ENCODE peak calls at places on chromosomes 6 and 20, in five cellular contexts. E is IMR-90, N is ovary, H is uterus, Q is heart left ventricle. D is an unnamed sample. For H3K4me1, the result is how much of the 10 kb centered on the place peaks cover.

GRCh38 chr20:26276811-26277210 is 580.2 kb upstream of the ZNF337 start:
- DNase-seq in E (no peak), N (no peak), H (no peak), Q (no peak), D (no peak)

GRCh38 chr20:11861479-11861878 is 56.2 kb upstream of the BTBD3 start:
- DNase-seq in E (no peak), N (no peak), H (no peak), Q (no peak), D (no peak)

GRCh38 chr6:119612871-119613515 is 263.4 kb upstream of the MAN1A1 start:
- DNase-seq in E (peak), N (no peak), H (no peak), Q (no peak), D (no peak)

GRCh38 chr20:16940701-16941100 is 192.5 kb downstream of the OTOR start:
- DNase-seq in E (no peak), N (no peak), H (no peak), Q (no peak), D (no peak)

GRCh38 chr6:34791164-34791841 is 580 bp upstream of the BLTP3A start:
- DNase-seq in E (peak), N (peak), H (peak), Q (peak), D (peak)

GRCh38 chr6:37624606-37625574 is 72.8 kb downstream of the MDGA1 start:
- DNase-seq in E (no peak), N (peak), H (no peak), Q (peak), D (peak)

GRCh38 chr20:5977223-5977622 is 26.8 kb downstream of the MCM8 start:
- DNase-seq in E (no peak), N (no peak), H (no peak), Q (no peak), D (no peak)

GRCh38 chr6:125910518-125910917 is 46.1 kb upstream of the HINT3 start:
- DNase-seq in E (peak), N (no peak), H (no peak), Q (no peak), D (no peak)

GRCh38 chr20:63520939-63521601 is 505 bp downstream of the PPDPF start:
- DNase-seq in E (peak), N (peak), H (peak), Q (peak), D (peak)

GRCh38 chr6:140773276-140773675 is 1359.4 kb upstream of the GJE1 start:
- DNase-seq in E (no peak), N (no peak), H (no peak), Q (no peak), D (no peak)

GRCh38 chr6:57064809-57065208 is 18.3 kb downstream of the KIAA1586 start:
- DNase-seq in E (peak), N (no peak), H (no peak), Q (no peak), D (no peak)

GRCh38 chr6:20918868-20919267 is 384.6 kb downstream of the CDKAL1 start:
- DNase-seq in E (no peak), N (no peak), H (no peak), Q (no peak), D (no peak)

GRCh38 chr20:58064411-58065010 is 163.9 kb downstream of the ANKRD60 start:
- DNase-seq in E (no peak), N (no peak), H (no peak), Q (no peak), D (no peak)

GRCh38 chr6:73657201-73657600 is 3.4 kb upstream of the SLC17A5 start:
- DNase-seq in E (no peak), N (no peak), H (no peak), Q (no peak), D (no peak)

GRCh38 chr20:62032606-62033368 is 32.9 kb downstream of the TAF4 start:
- DNase-seq in E (no peak), N (no peak), H (no peak), Q (peak), D (no peak)

GRCh38 chr20:58361549-58361948 is 27.5 kb upstream of the VAPB start:
- DNase-seq in E (peak), N (no peak), H (no peak), Q (no peak), D (no peak)

GRCh38 chr6:111738631-111739030 is 133.0 kb upstream of the TRAF3IP2 start:
- DNase-seq in E (no peak), N (no peak), H (no peak), Q (no peak), D (no peak)

GRCh38 chr20:39190666-39191570 is 228.8 kb downstream of the DHX35 start:
- DNase-seq in E (peak), N (no peak), H (no peak), Q (no peak), D (no peak)

GRCh38 chr6:157224178-157224956 is 99.0 kb downstream of the TMEM242 start:
- DNase-seq in E (no peak), N (no peak), H (peak), Q (peak), D (peak)

GRCh38 chr20:48015943-48016723 is 230.9 kb upstream of the SULF2 start:
- DNase-seq in E (peak), N (peak), H (no peak), Q (no peak), D (no peak)

GRCh38 chr20:37686762-37687477 is 6.9 kb upstream of the CTNNBL1 start:
- DNase-seq in E (peak), N (no peak), H (no peak), Q (no peak), D (no peak)

GRCh38 chr6:16901777-16902176 is 140.5 kb upstream of the ATXN1 start:
- DNase-seq in E (peak), N (no peak), H (peak), Q (peak), D (peak)

GRCh38 chr6:43953794-43954310 is 173.4 kb downstream of the MRPL14 start:
- DNase-seq in E (no peak), N (peak), H (no peak), Q (no peak), D (peak)

GRCh38 chr20:15100506-15101160 is 763.2 kb upstream of the FLRT3 start:
- DNase-seq in E (no peak), N (no peak), H (no peak), Q (no peak), D (no peak)

GRCh38 chr6:103800131-103800670 is 1059.5 kb downstream of the HACE1 start:
- DNase-seq in E (no peak), N (no peak), H (no peak), Q (no peak), D (no peak)

GRCh38 chr20:38337561-38338140 is 8.6 kb upstream of the LBP start:
- DNase-seq in E (no peak), N (no peak), H (no peak), Q (no peak), D (no peak)

GRCh38 chr20:46021361-46022359 is 7.4 kb upstream of the SLC12A5 start:
- DNase-seq in E (no peak), N (peak), H (no peak), Q (no peak), D (peak)

DNA sequence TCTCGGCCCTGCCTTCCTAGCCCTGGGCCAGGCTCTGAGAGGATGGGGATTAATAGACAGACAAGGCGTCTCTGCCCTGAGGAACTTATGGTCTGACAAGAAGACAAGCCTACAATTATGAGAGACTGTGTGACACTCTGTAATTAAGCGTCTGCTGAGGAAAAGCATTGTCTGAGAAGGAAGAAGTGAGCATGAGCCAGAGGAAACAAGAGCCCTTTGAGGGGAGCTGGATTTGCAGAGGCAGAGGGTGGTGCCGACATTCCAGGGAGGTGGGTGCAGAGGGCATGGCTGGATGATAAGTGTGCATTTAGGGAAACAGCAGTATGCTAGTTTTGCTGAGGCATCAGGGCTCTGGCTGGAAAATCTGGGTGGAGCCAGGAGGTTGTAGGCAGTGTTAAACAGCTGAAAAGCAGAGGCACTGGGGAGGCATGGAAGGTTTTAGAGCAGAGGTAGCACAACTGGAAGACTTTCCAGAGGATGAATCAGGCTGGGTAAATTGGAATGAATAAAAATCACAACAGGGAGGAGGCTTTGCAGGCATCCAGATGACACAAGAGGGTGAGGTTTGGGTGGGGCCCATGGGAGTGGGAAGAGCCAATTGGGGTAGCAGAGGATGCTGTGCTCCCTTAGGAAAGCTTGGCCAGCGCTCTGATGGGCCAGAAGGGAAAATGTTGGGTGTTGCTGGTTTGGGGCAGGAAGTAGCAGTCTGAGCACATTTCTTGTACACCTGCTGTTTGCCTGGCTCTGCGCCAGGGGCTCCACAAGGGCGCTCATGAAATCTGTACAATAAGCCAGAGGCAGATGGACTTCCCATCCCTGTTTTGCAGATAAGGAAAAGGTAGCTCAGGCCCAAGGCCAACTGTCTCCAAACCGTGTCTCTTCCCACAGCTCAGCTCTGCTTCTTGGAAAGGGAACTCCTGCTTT is 74.0 kb upstream of the MYL9 start:
- DNase-seq in E (no peak), N (peak), H (peak), Q (peak), D (peak)
- H3K4me1 ChIP-seq in E (under half), N (under half), H (under half), Q (half or more), D (half or more)

DNA sequence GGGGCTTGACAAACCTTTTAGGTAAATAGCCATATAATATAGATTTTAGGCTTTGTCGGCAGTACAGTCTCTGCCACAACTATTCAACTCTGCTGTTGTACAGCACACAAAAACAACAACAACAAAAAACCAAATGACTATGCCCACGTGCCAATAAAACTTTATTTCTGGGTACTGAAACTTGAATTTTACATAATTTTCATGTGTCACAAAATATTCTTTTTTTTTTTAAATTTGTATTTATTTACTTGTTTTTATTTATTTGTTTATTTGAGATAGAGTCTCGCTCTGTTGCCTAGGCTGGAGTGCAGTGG is 34.8 kb upstream of the B4GALT5 start:
- DNase-seq in E (no peak), N (no peak), H (no peak), Q (no peak), D (no peak)
- TF ChIP-seq POLR2A in E (no peak), N (no peak), H (no peak), Q (no peak), D (no peak)

GRCh38 chr6:122692807-122693580 is 82.8 kb downstream of the PKIB start:
- DNase-seq in E (no peak), N (no peak), H (no peak), Q (no peak), D (no peak)
- H3K4me3 ChIP-seq in E (no peak), N (no peak), H (no peak), Q (no peak), D (no peak)

DNA sequence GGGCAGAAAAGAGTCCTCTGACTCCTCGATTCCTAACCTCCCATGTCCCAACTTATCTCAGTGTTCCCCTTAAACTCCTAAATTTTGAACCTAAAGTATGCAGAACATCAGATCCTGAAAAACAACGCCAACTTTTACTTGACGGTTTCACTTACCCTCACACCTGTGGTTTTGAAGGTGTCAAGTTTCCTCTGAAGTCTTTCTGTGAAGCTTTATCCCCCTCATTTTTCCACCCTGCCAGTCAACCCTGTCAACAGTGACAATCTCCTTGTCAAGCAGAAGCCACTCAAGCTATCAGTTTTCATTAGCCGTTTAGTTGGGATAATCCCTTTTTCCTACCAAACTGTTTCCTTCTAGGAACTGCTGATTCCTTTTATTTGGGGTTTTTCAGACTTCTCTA is 245.4 kb upstream of the PREP start:
- DNase-seq in E (no peak), N (no peak), H (no peak), Q (no peak), D (no peak)
- H3K4me1 ChIP-seq in E (under half), N (under half), H (under half), Q (under half), D (under half)

DNA sequence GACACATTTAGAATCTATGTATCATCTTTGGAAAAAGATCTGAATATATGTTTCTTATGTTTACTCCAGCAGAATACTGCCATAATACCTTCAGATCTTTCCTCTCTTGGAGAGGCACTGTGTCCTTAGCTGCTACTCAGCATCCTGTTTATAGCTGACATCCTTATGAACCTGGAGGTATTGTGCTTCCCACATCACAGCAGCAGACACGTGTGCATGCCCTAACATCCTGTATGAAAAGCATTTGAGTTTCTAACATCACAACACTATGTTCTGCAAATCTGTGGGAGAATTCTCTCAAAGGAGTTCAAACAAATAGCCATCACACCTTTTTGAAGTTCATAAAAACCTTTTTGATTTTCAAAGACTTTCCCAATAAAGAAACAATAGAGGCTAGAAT is 216.0 kb downstream of the GJA1 start:
- DNase-seq in E (peak), N (no peak), H (no peak), Q (no peak), D (no peak)
- TF ChIP-seq POLR2A in E (no peak), N (no peak), H (no peak), Q (no peak), D (no peak)

D was measured in body of pancreas.